ENCODE peak calls at places on chromosome 17, in nine cellular contexts. J, L, R, E, M, X, F, S and N are unnamed samples.

GRCh38 chr17:56699186-56699895 is 105.8 kb downstream of the NOG start:
- DNase-seq in J (peak; percentile 100), S (peak; percentile 63), F (peak; percentile 99), R (peak; percentile 68), L (peak; percentile 98), M (peak; percentile 74), E (peak; percentile 96), X (peak; percentile 80), N (peak; percentile 100)

GRCh38 chr17:42520540-42520951 is 15.5 kb upstream of the NAGLU start:
- DNase-seq in F (no peak), S (no peak), R (no peak), E (peak; percentile 39), M (peak; percentile 25), J (peak; percentile 43), X (no peak), L (no peak), N (no peak)

GRCh38 chr17:57603978-57604377 is 141.1 kb downstream of the CCDC182 start:
- DNase-seq in X (no peak), S (no peak), F (no peak), R (no peak), E (no peak), M (no peak), L (no peak), J (no peak), N (no peak)

GRCh38 chr17:14067347-14067746 is 2.0 kb upstream of the COX10 start:
- DNase-seq in J (no peak), L (no peak), M (no peak), R (no peak), S (no peak), F (no peak), X (no peak), E (no peak), N (no peak)

GRCh38 chr17:63153488-63153887 is 187.5 kb downstream of the TANC2 start:
- DNase-seq in J (no peak), X (no peak), R (no peak), F (no peak), E (no peak), M (no peak), L (no peak), S (no peak), N (no peak)

GRCh38 chr17:38942641-38943040 is 17.2 kb downstream of the LASP1NB start:
- DNase-seq in L (no peak), S (no peak), R (no peak), E (no peak), M (no peak), X (no peak), J (no peak), F (no peak), N (no peak)

GRCh38 chr17:29615492-29616299 is 7.0 kb downstream of the CORO6 start:
- DNase-seq in J (peak; percentile 89), F (peak; percentile 61), R (peak; percentile 83), S (peak; percentile 86), L (peak; percentile 72), E (peak; percentile 68), X (peak; percentile 94), M (peak; percentile 84), N (peak; percentile 82)

GRCh38 chr17:58006563-58006923 is 503 bp downstream of the SRSF1 start:
- DNase-seq in F (peak; percentile 63), J (peak; percentile 76), L (peak; percentile 75), R (no peak), S (peak; percentile 78), M (peak; percentile 83), E (peak; percentile 69), X (peak; percentile 89), N (peak; percentile 81)

GRCh38 chr17:9174779-9175574 is 153.7 kb downstream of the NTN1 start:
- DNase-seq in R (no peak), S (peak; percentile 43), L (no peak), E (no peak), F (no peak), X (no peak), J (no peak), M (peak; percentile 67), N (no peak)

GRCh38 chr17:81035389-81036127 is 607 bp downstream of the BAIAP2 start:
- DNase-seq in E (no peak), J (no peak), F (no peak), L (no peak), X (no peak), M (peak; percentile 28), S (no peak), R (no peak), N (peak; percentile 60)

GRCh38 chr17:61285483-61286320 is 113.9 kb upstream of the TBX2 start:
- DNase-seq in M (peak; percentile 45), J (peak; percentile 91), R (no peak), X (no peak), S (no peak), E (peak; percentile 90), F (peak; percentile 60), L (no peak), N (peak; percentile 98)

GRCh38 chr17:60526726-60527125 is 684 bp upstream of the APPBP2 start:
- DNase-seq in F (no peak), S (no peak), J (peak; percentile 13), X (no peak), L (no peak), R (no peak), M (no peak), E (no peak), N (peak; percentile 33)

GRCh38 chr17:48037036-48037881 is at the start of gene COPZ2:
- DNase-seq in L (peak; percentile 71), J (no peak), E (no peak), R (no peak), S (peak; percentile 55), F (no peak), X (peak; percentile 87), M (peak; percentile 78), N (peak; percentile 48)

GRCh38 chr17:1912146-1912545 is 82.3 kb downstream of the RPA1 start:
- DNase-seq in F (no peak), J (no peak), E (no peak), M (no peak), X (no peak), S (no peak), L (no peak), R (no peak), N (no peak)

GRCh38 chr17:59372138-59372751 is 40.8 kb downstream of the YPEL2 start:
- DNase-seq in L (no peak), S (no peak), J (no peak), R (no peak), F (no peak), M (peak; percentile 50), X (peak; percentile 86), E (peak; percentile 57), N (peak; percentile 84)

GRCh38 chr17:67476787-67477335 is 99.8 kb downstream of the PITPNC1 start:
- DNase-seq in L (no peak), E (no peak), J (no peak), S (no peak), F (no peak), X (no peak), R (no peak), M (no peak), N (no peak)

GRCh38 chr17:67475161-67475887 is 98.2 kb downstream of the PITPNC1 start:
- DNase-seq in X (peak; percentile 82), M (peak; percentile 74), S (peak; percentile 80), R (no peak), L (peak; percentile 74), J (peak; percentile 86), E (peak; percentile 66), F (peak; percentile 64), N (peak; percentile 80)

GRCh38 chr17:67479119-67479517 is 102.0 kb downstream of the PITPNC1 start:
- DNase-seq in S (no peak), R (no peak), J (no peak), L (no peak), M (no peak), X (no peak), E (no peak), F (no peak), N (no peak)

GRCh38 chr17:67478266-67479118 is 101.4 kb downstream of the PITPNC1 start:
- DNase-seq in S (no peak), L (no peak), M (no peak), J (no peak), X (no peak), E (no peak), R (no peak), F (no peak), N (no peak)

DNA sequence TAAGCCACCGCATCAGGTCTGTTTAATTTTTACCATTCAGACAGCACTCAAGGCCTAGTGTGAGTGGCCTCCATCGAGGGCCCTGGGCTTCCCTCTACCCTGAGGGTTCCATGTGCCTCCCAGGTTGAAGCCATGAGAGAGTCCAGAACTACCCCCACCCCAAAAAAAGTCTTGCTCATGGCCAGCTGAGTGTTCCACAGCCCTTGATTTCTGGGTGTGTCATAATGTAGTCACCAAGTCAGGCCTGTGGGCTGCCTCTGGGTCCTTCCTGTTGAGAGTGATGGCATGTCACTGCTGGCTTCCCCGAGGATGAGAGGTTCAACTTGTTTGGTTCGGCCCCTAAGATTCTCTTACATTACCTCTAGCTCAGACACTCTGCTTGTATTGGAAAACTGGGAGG is 100.6 kb downstream of the PITPNC1 start:
- DNase-seq in M (no peak), J (no peak), F (peak; percentile 76), S (no peak), X (no peak), R (no peak), L (no peak), E (peak; percentile 49), N (peak; percentile 69)
- H3K27ac ChIP-seq in M (peak overlapping the region; percentile 44), J (no peak overlapping the region), F (peak overlapping the region; percentile 37), S (peak overlapping the region; percentile 33), X (peak overlapping the region; percentile 41), R (no peak overlapping the region), L (peak overlapping the region; percentile 43), E (peak overlapping the region; percentile 38), N (peak overlapping the region; percentile 68)

GRCh38 chr17:50712641-50713296 is 5.1 kb upstream of the ANKRD40 start:
- DNase-seq in R (no peak), X (no peak), L (no peak), E (no peak), S (no peak), M (no peak), J (no peak), F (no peak), N (no peak)
- H3K27ac ChIP-seq in R (no peak overlapping the region), X (no peak overlapping the region), L (no peak overlapping the region), E (no peak overlapping the region), S (no peak overlapping the region), M (no peak overlapping the region), J (no peak overlapping the region), F (no peak overlapping the region), N (no peak overlapping the region)

GRCh38 chr17:76740329-76741118 is 2.6 kb downstream of the MFSD11 start:
- DNase-seq in X (peak; percentile 77), F (no peak), J (no peak), S (no peak), R (no peak), E (no peak), M (peak; percentile 56), L (no peak), N (peak; percentile 79)
- H3K27ac ChIP-seq in X (peak overlapping the region; percentile 98), F (no peak overlapping the region), J (no peak overlapping the region), S (no peak overlapping the region), R (no peak overlapping the region), E (no peak overlapping the region), M (peak overlapping the region; percentile 98), L (no peak overlapping the region), N (peak overlapping the region; percentile 22)

DNA sequence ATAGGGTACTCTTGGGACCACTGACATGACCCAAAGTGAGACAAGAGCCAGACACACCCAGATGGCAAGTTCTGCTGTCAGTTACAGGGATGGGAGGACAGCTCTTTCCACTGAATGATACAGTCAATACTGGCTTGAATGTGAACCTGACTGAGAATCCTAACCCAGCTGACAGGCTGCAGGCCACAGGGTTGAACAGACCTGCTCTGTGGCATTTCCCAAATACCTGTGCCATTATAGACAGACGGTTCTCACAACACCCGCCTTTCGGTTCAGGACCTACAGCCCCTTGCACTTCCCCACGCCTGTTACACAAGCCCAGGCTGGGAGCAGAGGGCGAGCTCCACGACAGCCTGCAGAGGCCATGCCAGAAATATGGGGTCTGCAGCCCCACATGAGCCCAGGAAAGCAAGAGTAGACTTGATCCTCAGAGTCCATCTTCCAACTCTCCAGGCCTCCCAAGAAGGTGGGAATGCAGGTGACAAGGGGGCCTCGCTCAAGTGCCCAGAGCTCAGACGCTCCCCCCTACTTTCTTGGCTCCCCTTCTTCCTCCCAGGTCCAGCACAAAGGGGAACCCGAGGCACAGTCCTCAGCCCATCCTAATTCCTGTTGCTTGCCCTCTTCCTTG is 314.3 kb downstream of the SOX9 start:
- DNase-seq in M (no peak), F (peak; percentile 42), S (no peak), L (no peak), X (no peak), R (no peak), E (no peak), J (no peak), N (no peak)
- H3K27ac ChIP-seq in M (no peak overlapping the region), F (no peak overlapping the region), S (no peak overlapping the region), L (no peak overlapping the region), X (no peak overlapping the region), R (no peak overlapping the region), E (no peak overlapping the region), J (no peak overlapping the region), N (no peak overlapping the region)